ENCODE peak calls at places on chromosomes 4 and X, in six cellular contexts. V, Z, H, C, Q and W are unnamed samples.

GRCh38 chr4:1565598-1566295 is 118.4 kb downstream of the FAM53A start:
- DNase-seq in V (no peak), Z (no peak), H (no peak), C (no peak), Q (no peak), W (no peak)

GRCh38 chr4:37802068-37802666 is 24.3 kb upstream of the PGM2 start:
- DNase-seq in V (no peak), Z (peak), H (peak), C (peak), Q (peak), W (peak)

GRCh38 chr4:181671672-181672071 is 571.5 kb upstream of the TENM3 start:
- DNase-seq in V (no peak), Z (no peak), H (no peak), C (no peak), Q (no peak), W (no peak)

GRCh38 chr4:6740347-6740746 is 24.4 kb downstream of the BLOC1S4 start:
- DNase-seq in V (no peak), Z (no peak), H (no peak), C (no peak), Q (no peak), W (no peak)

GRCh38 chrX:152070186-152070585 is 68.2 kb downstream of the MAGEA10 start:
- DNase-seq in V (no peak), Z (no peak), H (no peak), C (no peak), Q (no peak), W (no peak)

GRCh38 chr4:40046311-40046980 is 10.2 kb upstream of the N4BP2 start:
- DNase-seq in V (peak), Z (no peak), H (no peak), C (no peak), Q (peak), W (no peak)

GRCh38 chrX:40474205-40474626 is 106.6 kb upstream of the ATP6AP2 start:
- DNase-seq in V (no peak), Z (no peak), H (peak), C (peak), Q (no peak), W (peak)

GRCh38 chr4:11698846-11699590 is 270.3 kb upstream of the HS3ST1 start:
- DNase-seq in V (no peak), Z (no peak), H (no peak), C (no peak), Q (no peak), W (no peak)

GRCh38 chr4:39591290-39591689 is 47.4 kb downstream of the SMIM14 start:
- DNase-seq in V (no peak), Z (peak), H (no peak), C (no peak), Q (no peak), W (no peak)

GRCh38 chrX:75746891-75747639 is 38.0 kb downstream of the MAGEE2 start:
- DNase-seq in V (no peak), Z (no peak), H (peak), C (peak), Q (peak), W (peak)

GRCh38 chrX:100404851-100405250 is 5.2 kb downstream of the PCDH19 start:
- DNase-seq in V (no peak), Z (no peak), H (no peak), C (no peak), Q (no peak), W (peak)

GRCh38 chrX:46576458-46576857 is 2.9 kb downstream of the CHST7 start:
- DNase-seq in V (no peak), Z (no peak), H (peak), C (no peak), Q (no peak), W (peak)